ENCODE peak calls at places on chromosomes 4 and X, in five cellular contexts. F, X, D, O and N are unnamed samples.

GRCh38 chrX:10017866-10018265 is 50.7 kb downstream of the CLDN34 start:
- DNase-seq in F (peak), X (no peak), D (peak), O (no peak), N (no peak)

GRCh38 chrX:153649178-153649914 is 2.3 kb downstream of the DUSP9 start:
- DNase-seq in F (peak), X (peak), D (peak), O (no peak), N (no peak)

GRCh38 chrX:74009041-74009440 is 294.9 kb upstream of the ZCCHC13 start:
- DNase-seq in F (no peak), X (no peak), D (no peak), O (no peak), N (no peak)

GRCh38 chrX:151970661-151971060 is 3.8 kb downstream of the GABRE start:
- DNase-seq in F (peak), X (no peak), D (no peak), O (peak), N (no peak)

GRCh38 chrX:39293203-39293602 is 491.9 kb downstream of the MID1IP1 start:
- DNase-seq in F (no peak), X (no peak), D (no peak), O (no peak), N (no peak)

GRCh38 chr4:616911-617643 is 8.3 kb upstream of the PDE6B start:
- DNase-seq in F (no peak), X (no peak), D (no peak), O (no peak), N (no peak)

GRCh38 chr4:135371137-135371536 is 1169.5 kb upstream of the PABPC4L start:
- DNase-seq in F (no peak), X (no peak), D (peak), O (no peak), N (no peak)

GRCh38 chrX:137427813-137428212 is 138.1 kb upstream of the ZIC3 start:
- DNase-seq in F (no peak), X (no peak), D (peak), O (no peak), N (no peak)

GRCh38 chr4:69760455-69760854 is at the start of gene SULT1B1:
- DNase-seq in F (no peak), X (no peak), D (peak), O (no peak), N (no peak)

GRCh38 chr4:126124817-126125216 is 810.1 kb downstream of the FAT4 start:
- DNase-seq in F (no peak), X (no peak), D (no peak), O (no peak), N (no peak)

GRCh38 chrX:46573896-46574336 is 351 bp downstream of the CHST7 start:
- DNase-seq in F (peak), X (peak), D (peak), O (peak), N (no peak)

GRCh38 chr4:86549163-86549788 is 44.8 kb upstream of the PTPN13 start:
- DNase-seq in F (no peak), X (no peak), D (no peak), O (no peak), N (no peak)

GRCh38 chr4:82372874-82373815 is 646 bp downstream of the HNRNPD start:
- DNase-seq in F (peak), X (peak), D (peak), O (peak), N (peak)

GRCh38 chrX:66255359-66255967 is 91.4 kb downstream of the HEPH start:
- DNase-seq in F (no peak), X (no peak), D (no peak), O (no peak), N (no peak)

GRCh38 chr4:142817442-142817841 is 28.7 kb downstream of the INPP4B start:
- DNase-seq in F (peak), X (no peak), D (peak), O (peak), N (no peak)

GRCh38 chr4:5808081-5808741 is 84.7 kb downstream of the CRMP1 start:
- DNase-seq in F (no peak), X (no peak), D (peak), O (no peak), N (no peak)

GRCh38 chrX:118634336-118634735 is 93.1 kb upstream of the IL13RA1 start:
- DNase-seq in F (no peak), X (no peak), D (no peak), O (no peak), N (no peak)

GRCh38 chrX:37685452-37686347 is at the start of gene XK:
- DNase-seq in F (peak), X (peak), D (peak), O (peak), N (no peak)

GRCh38 chr4:124152130-124152529 is 560.4 kb downstream of the ANKRD50 start:
- DNase-seq in F (no peak), X (no peak), D (no peak), O (no peak), N (no peak)

GRCh38 chr4:183492791-183493221 is 12.1 kb upstream of the ING2 start:
- DNase-seq in F (no peak), X (no peak), D (no peak), O (no peak), N (no peak)